ENCODE peak calls at places on chromosome 3, in eight cellular contexts. U is AG04450, J is BE2C, C is heart left ventricle, T is foreskin fibroblast, K is brain microvascular endothelial cell, P is astrocyte of the spinal cord, Z is sigmoid colon. X is an unnamed sample.

GRCh38 chr3:131730581-131730980 is 227.8 kb upstream of the MRPL3 start:
- DNase-seq in U (no peak), J (no peak), C (no peak), T (peak), K (no peak), P (no peak), Z (no peak), X (peak)

GRCh38 chr3:68256635-68257034 is 602.2 kb upstream of the SUCLG2 start:
- DNase-seq in U (no peak), J (peak), C (no peak), T (no peak), K (no peak), P (no peak), Z (no peak), X (no peak)

GRCh38 chr3:194364652-194365434 is 4.7 kb downstream of the LRRC15 start:
- DNase-seq in U (peak), J (peak), C (no peak), T (peak), K (peak), P (peak), Z (no peak), X (peak)

GRCh38 chr3:177249203-177249602 is 51.9 kb upstream of the TBL1XR1 start:
- DNase-seq in U (no peak), J (no peak), C (no peak), T (no peak), K (no peak), P (no peak), Z (no peak), X (no peak)

GRCh38 chr3:134817297-134817696 is 22.2 kb downstream of the EPHB1 start:
- DNase-seq in U (no peak), J (no peak), C (no peak), T (no peak), K (no peak), P (no peak), Z (no peak), X (no peak)

GRCh38 chr3:154987846-154988245 is 92.3 kb upstream of the MME start:
- DNase-seq in U (no peak), J (no peak), C (no peak), T (no peak), K (no peak), P (no peak), Z (no peak), X (no peak)

GRCh38 chr3:194163697-194164096 is 27.7 kb downstream of the HES1 start:
- DNase-seq in U (no peak), J (no peak), C (no peak), T (no peak), K (no peak), P (no peak), Z (no peak), X (no peak)

GRCh38 chr3:176663376-176663775 is 533.9 kb downstream of the TBL1XR1 start:
- DNase-seq in U (no peak), J (no peak), C (no peak), T (peak), K (no peak), P (peak), Z (no peak), X (peak)

GRCh38 chr3:164332856-164333802 is 745.2 kb downstream of the SI start:
- DNase-seq in U (no peak), J (no peak), C (no peak), T (no peak), K (peak), P (peak), Z (no peak), X (no peak)

GRCh38 chr3:99808163-99808794 is 9.4 kb upstream of the CMSS1 start:
- DNase-seq in U (peak), J (peak), C (no peak), T (peak), K (peak), P (peak), Z (no peak), X (peak)

GRCh38 chr3:100527347-100527735 is 34.9 kb downstream of the TMEM45A start:
- DNase-seq in U (no peak), J (no peak), C (no peak), T (no peak), K (no peak), P (no peak), Z (no peak), X (no peak)

GRCh38 chr3:85678713-85679112 is 719.9 kb downstream of the CADM2 start:
- DNase-seq in U (no peak), J (no peak), C (no peak), T (peak), K (no peak), P (no peak), Z (no peak), X (no peak)

GRCh38 chr3:137035631-137036030 is 77.8 kb downstream of the IL20RB start:
- DNase-seq in U (no peak), J (peak), C (no peak), T (peak), K (peak), P (no peak), Z (no peak), X (peak)

DNA sequence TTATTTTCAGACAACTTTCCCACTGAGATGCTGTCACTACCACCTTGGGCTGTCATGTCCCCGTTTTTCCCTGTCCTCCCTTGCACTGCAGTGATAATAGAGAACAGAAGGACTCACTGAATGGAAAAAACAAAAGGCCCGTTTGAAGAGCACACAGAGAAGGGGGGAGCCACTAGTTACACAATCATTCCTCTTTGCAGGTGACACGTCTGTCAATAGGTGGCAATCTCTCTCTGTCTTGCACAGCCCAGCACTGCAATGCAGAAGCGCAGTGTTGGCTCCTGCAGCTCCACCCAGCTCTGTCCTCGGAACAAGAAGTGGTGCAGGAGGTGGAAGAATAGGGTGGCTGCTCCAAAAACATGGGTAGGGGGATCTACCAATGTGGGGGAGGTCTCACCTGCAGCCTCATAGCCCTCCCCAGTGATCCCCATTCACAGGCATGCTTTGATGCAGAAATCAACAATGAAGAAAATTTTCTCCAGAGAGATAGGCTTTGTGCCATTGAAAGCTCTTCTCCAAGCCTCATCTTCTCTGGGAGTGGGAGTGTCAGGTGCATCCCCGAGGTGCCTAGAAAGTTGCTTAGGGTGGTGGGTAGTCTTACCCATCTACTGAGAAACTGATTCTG is 31.8 kb downstream of the FSTL1 start:
- DNase-seq in U (no peak), J (peak), C (peak), T (peak), K (peak), P (no peak), Z (no peak), X (peak)
- TF ChIP-seq CTCF in U (no peak), J (peak), C (peak), T (peak), K (peak), P (peak), Z (no peak), X (peak)

GRCh38 chr3:71099997-71100719 is 483.4 kb downstream of the FOXP1 start:
- DNase-seq in U (no peak), J (no peak), C (no peak), T (no peak), K (no peak), P (no peak), Z (no peak), X (no peak)

GRCh38 chr3:71101581-71101980 is 481.9 kb downstream of the FOXP1 start:
- DNase-seq in U (no peak), J (no peak), C (no peak), T (peak), K (no peak), P (no peak), Z (no peak), X (peak)

GRCh38 chr3:71102111-71103039 is 481.2 kb downstream of the FOXP1 start:
- DNase-seq in U (peak), J (no peak), C (no peak), T (peak), K (peak), P (peak), Z (no peak), X (peak)

GRCh38 chr3:71103430-71103881 is 480.1 kb downstream of the FOXP1 start:
- DNase-seq in U (no peak), J (peak), C (peak), T (peak), K (peak), P (peak), Z (peak), X (peak)

GRCh38 chr3:71101014-71101413 is 482.5 kb downstream of the FOXP1 start:
- DNase-seq in U (no peak), J (no peak), C (no peak), T (peak), K (no peak), P (peak), Z (no peak), X (no peak)
- H3K4me3 ChIP-seq in U (no peak), J (no peak), C (no peak), T (no peak), K (no peak), P (no peak), Z (no peak), X (no peak)

GRCh38 chr3:113534365-113534764 is 2.0 kb downstream of the SIDT1 start:
- DNase-seq in U (no peak), J (no peak), C (no peak), T (no peak), K (no peak), P (no peak), Z (no peak), X (no peak)

GRCh38 chr3:113533534-113533892 is 1.2 kb downstream of the SIDT1 start:
- DNase-seq in U (no peak), J (no peak), C (no peak), T (no peak), K (no peak), P (no peak), Z (no peak), X (no peak)

GRCh38 chr3:113531826-113532697 is at the start of gene SIDT1:
- DNase-seq in U (no peak), J (no peak), C (no peak), T (peak), K (no peak), P (peak), Z (no peak), X (no peak)

GRCh38 chr3:113535898-113536297 is 3.5 kb downstream of the SIDT1 start:
- DNase-seq in U (no peak), J (no peak), C (no peak), T (no peak), K (no peak), P (no peak), Z (no peak), X (no peak)

DNA sequence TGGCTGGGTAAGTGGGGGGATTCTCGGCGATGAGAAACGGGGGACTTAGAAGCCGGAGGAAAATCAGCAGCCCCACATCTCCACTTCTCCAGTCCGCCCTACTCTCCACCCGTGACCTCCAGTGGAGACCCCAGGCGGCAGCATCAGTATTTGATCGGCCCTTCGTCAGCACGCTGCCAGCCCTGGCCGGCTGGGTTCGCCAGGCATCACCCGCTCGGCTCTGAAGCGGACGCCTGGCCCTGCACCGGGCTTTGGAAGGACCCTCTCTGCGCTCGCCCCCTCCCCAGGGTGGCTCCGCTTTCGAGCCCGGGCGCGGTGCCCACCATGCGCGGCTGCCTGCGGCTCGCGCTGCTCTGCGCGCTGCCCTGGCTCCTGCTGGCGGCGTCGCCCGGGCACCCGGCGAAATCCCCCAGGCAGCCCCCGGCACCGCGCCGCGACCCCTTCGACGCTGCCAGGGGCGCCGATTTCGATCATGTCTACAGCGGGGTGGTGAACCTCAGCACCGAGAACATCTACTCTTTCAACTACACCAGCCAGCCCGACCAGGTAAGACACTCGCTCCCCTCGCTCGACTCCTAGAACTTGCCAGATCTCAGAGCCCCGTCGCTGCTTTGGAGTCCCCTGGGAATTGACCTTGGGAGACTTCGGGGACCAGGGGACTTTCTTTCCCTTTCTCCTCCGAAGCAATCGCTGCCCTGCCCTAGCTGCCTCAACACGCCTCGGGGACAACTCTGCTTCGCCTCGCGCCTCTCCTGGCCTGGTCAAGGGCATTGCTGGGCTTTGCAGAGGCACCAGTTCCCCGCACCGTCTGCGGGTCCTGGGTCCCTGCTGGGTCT is 561 bp downstream of the SIDT1 start:
- DNase-seq in U (no peak), J (peak), C (no peak), T (peak), K (no peak), P (peak), Z (no peak), X (peak)
- TF ChIP-seq CTCF in U (no peak), J (peak), C (no peak), T (no peak), K (no peak), P (no peak), Z (no peak), X (no peak)

GRCh38 chr3:181707980-181708379 is 3.7 kb upstream of the SOX2 start:
- DNase-seq in U (no peak), J (no peak), C (no peak), T (no peak), K (no peak), P (no peak), Z (no peak), X (no peak)
- H3K4me3 ChIP-seq in U (no peak), J (no peak), C (no peak), T (no peak), K (no peak), P (no peak), Z (no peak), X (no peak)

DNA sequence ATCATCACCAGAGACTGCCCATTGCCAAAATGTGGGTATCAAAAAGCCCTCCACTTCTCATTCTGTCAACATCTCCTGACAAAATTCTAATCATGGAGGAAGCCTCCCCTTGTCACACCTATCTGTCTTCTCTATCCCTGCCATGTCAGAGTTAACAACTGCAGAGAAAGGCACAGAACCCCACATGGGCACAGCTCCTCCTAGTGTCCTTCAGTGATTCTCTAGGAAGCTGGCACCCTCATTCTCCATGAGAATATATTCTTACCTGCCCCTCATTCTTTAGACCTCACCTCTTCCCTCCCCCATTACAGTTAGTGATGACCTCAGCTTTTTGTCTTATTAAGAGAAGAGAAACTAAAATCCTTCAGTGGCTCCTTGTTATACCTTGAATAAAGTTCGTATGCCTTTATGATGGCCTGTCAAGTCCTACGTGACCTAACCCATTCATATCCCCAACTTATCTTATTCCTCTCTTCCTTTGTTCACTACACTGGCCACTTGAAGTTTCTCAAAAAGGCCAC is 44.6 kb downstream of the NME9 start:
- DNase-seq in U (no peak), J (no peak), C (no peak), T (no peak), K (no peak), P (no peak), Z (no peak), X (no peak)
- TF ChIP-seq CTCF in U (peak), J (peak), C (no peak), T (peak), K (peak), P (peak), Z (no peak), X (no peak)

GRCh38 chr3:69444980-69445379 is 59.1 kb upstream of the FRMD4B start:
- DNase-seq in U (no peak), J (no peak), C (no peak), T (peak), K (no peak), P (no peak), Z (no peak), X (no peak)
- H3K4me3 ChIP-seq in U (peak), J (no peak), C (peak), T (peak), K (peak), P (no peak), Z (peak), X (no peak)

GRCh38 chr3:25863560-25863959 is 73.7 kb downstream of the OXSM start:
- DNase-seq in U (no peak), J (no peak), C (no peak), T (no peak), K (no peak), P (no peak), Z (no peak), X (no peak)
- TF ChIP-seq CTCF in U (peak), J (peak), C (no peak), T (peak), K (peak), P (no peak), Z (no peak), X (peak)

X was measured in cardiac fibroblast.